ENCODE peak calls at places on chromosomes 3 and 15, in five cellular contexts. P, R, T, O and Z are unnamed samples.

GRCh38 chr3:19216669-19217337 is 68.5 kb downstream of the KCNH8 start:
- DNase-seq in P (no peak), R (no peak), T (no peak), O (no peak), Z (no peak)

GRCh38 chr3:138186803-138187295 is 252 bp upstream of the ARMC8 start:
- DNase-seq in P (peak; percentile 81), R (peak; percentile 98), T (no peak), O (peak; percentile 99), Z (no peak)

GRCh38 chr15:98955331-98955730 is 52.3 kb downstream of the PGPEP1L start:
- DNase-seq in P (no peak), R (peak; percentile 80), T (no peak), O (peak; percentile 41), Z (no peak)

GRCh38 chr3:183120538-183121215 is 21.4 kb upstream of the MCCC1 start:
- DNase-seq in P (no peak), R (peak; percentile 68), T (no peak), O (no peak), Z (no peak)

GRCh38 chr3:43796041-43796596 is 105.4 kb downstream of the ABHD5 start:
- DNase-seq in P (no peak), R (peak; percentile 46), T (no peak), O (peak; percentile 40), Z (no peak)

GRCh38 chr15:90762109-90762508 is 45.0 kb downstream of the BLM start:
- DNase-seq in P (no peak), R (peak; percentile 94), T (peak; percentile 8), O (peak; percentile 67), Z (no peak)

GRCh38 chr3:9934235-9934621 is 594 bp downstream of the CRELD1 start:
- DNase-seq in P (no peak), R (peak; percentile 87), T (no peak), O (no peak), Z (no peak)

GRCh38 chr15:34357653-34358052 is 9.3 kb downstream of the LPCAT4 start:
- DNase-seq in P (no peak), R (no peak), T (no peak), O (no peak), Z (no peak)

GRCh38 chr15:81106560-81106959 is 27.5 kb upstream of the CFAP161 start:
- DNase-seq in P (peak; percentile 64), R (no peak), T (peak; percentile 58), O (peak; percentile 82), Z (peak; percentile 30)

GRCh38 chr3:195040094-195040493 is 230.9 kb downstream of the XXYLT1 start:
- DNase-seq in P (no peak), R (peak; percentile 63), T (no peak), O (no peak), Z (no peak)

GRCh38 chr15:42079401-42079908 is 14.9 kb downstream of the PLA2G4D start:
- DNase-seq in P (no peak), R (peak; percentile 72), T (no peak), O (no peak), Z (no peak)

GRCh38 chr15:92954578-92954977 is 54.5 kb downstream of the CHD2 start:
- DNase-seq in P (peak; percentile 51), R (no peak), T (no peak), O (no peak), Z (no peak)

GRCh38 chr3:110413807-110414748 is 657.5 kb upstream of the NECTIN3 start:
- DNase-seq in P (peak; percentile 12), R (no peak), T (peak; percentile 65), O (peak; percentile 73), Z (no peak)

GRCh38 chr15:59999064-59999377 is 5.1 kb upstream of the FOXB1 start:
- DNase-seq in P (no peak), R (no peak), T (no peak), O (no peak), Z (no peak)

GRCh38 chr3:184315506-184315867 is 1.1 kb downstream of the EIF4G1 start:
- DNase-seq in P (no peak), R (no peak), T (no peak), O (no peak), Z (no peak)